ENCODE peak calls at places on chromosomes 2 and 18, in six cellular contexts. One of them, this sample, is unnamed.

GRCh38 chr2:18441583-18441982 is 118.9 kb downstream of the RDH14 start:
- DNase-seq in left lung: no peak
- DNase-seq in ELR: no peak
- DNase-seq in activated CD8-positive, alpha-beta T cell treated with anti-CD3 and anti-CD28 coated beads for 36 hours: no peak
- DNase-seq in GOT3: no peak
- DNase-seq in breast epithelium: no peak
- DNase-seq in this sample: no peak

GRCh38 chr2:75896779-75897366 is 186.2 kb upstream of the GCFC2 start:
- DNase-seq in left lung: no peak
- DNase-seq in ELR: peak; percentile 16
- DNase-seq in activated CD8-positive, alpha-beta T cell treated with anti-CD3 and anti-CD28 coated beads for 36 hours: peak; percentile 7
- DNase-seq in GOT3: no peak
- DNase-seq in breast epithelium: no peak
- DNase-seq in this sample: peak; percentile 48

GRCh38 chr2:189613650-189614420 is 33.2 kb upstream of the SLC40A1 start:
- DNase-seq in left lung: no peak
- DNase-seq in ELR: peak; percentile 64
- DNase-seq in activated CD8-positive, alpha-beta T cell treated with anti-CD3 and anti-CD28 coated beads for 36 hours: no peak
- DNase-seq in GOT3: no peak
- DNase-seq in breast epithelium: no peak
- DNase-seq in this sample: no peak

GRCh38 chr2:43174368-43175186 is 51.8 kb downstream of the ZFP36L2 start:
- DNase-seq in left lung: no peak
- DNase-seq in ELR: no peak
- DNase-seq in activated CD8-positive, alpha-beta T cell treated with anti-CD3 and anti-CD28 coated beads for 36 hours: peak; percentile 90
- DNase-seq in GOT3: no peak
- DNase-seq in breast epithelium: no peak
- DNase-seq in this sample: peak; percentile 86

GRCh38 chr18:65380986-65381385 is 369.8 kb upstream of the CDH7 start:
- DNase-seq in left lung: no peak
- DNase-seq in ELR: no peak
- DNase-seq in activated CD8-positive, alpha-beta T cell treated with anti-CD3 and anti-CD28 coated beads for 36 hours: no peak
- DNase-seq in GOT3: no peak
- DNase-seq in breast epithelium: no peak
- DNase-seq in this sample: no peak

GRCh38 chr2:233062447-233062842 is 2.3 kb downstream of the INPP5D start:
- DNase-seq in left lung: no peak
- DNase-seq in ELR: no peak
- DNase-seq in activated CD8-positive, alpha-beta T cell treated with anti-CD3 and anti-CD28 coated beads for 36 hours: no peak
- DNase-seq in GOT3: no peak
- DNase-seq in breast epithelium: peak; percentile 42
- DNase-seq in this sample: no peak

GRCh38 chr2:240956935-240957655 is 41.3 kb upstream of the SNED1 start:
- DNase-seq in left lung: no peak
- DNase-seq in ELR: no peak
- DNase-seq in activated CD8-positive, alpha-beta T cell treated with anti-CD3 and anti-CD28 coated beads for 36 hours: no peak
- DNase-seq in GOT3: no peak
- DNase-seq in breast epithelium: peak; percentile 20
- DNase-seq in this sample: no peak

GRCh38 chr2:45960057-45960863 is 308.8 kb downstream of the PRKCE start:
- DNase-seq in left lung: no peak
- DNase-seq in ELR: no peak
- DNase-seq in activated CD8-positive, alpha-beta T cell treated with anti-CD3 and anti-CD28 coated beads for 36 hours: no peak
- DNase-seq in GOT3: no peak
- DNase-seq in breast epithelium: no peak
- DNase-seq in this sample: no peak

GRCh38 chr2:231482806-231483391 is 18.6 kb upstream of the NCL start:
- DNase-seq in left lung: peak; percentile 80
- DNase-seq in ELR: peak; percentile 77
- DNase-seq in activated CD8-positive, alpha-beta T cell treated with anti-CD3 and anti-CD28 coated beads for 36 hours: peak; percentile 80
- DNase-seq in GOT3: no peak
- DNase-seq in breast epithelium: peak; percentile 81
- DNase-seq in this sample: peak; percentile 18

GRCh38 chr2:10283106-10284062 is 19.3 kb upstream of the HPCAL1 start:
- DNase-seq in left lung: no peak
- DNase-seq in ELR: peak; percentile 97
- DNase-seq in activated CD8-positive, alpha-beta T cell treated with anti-CD3 and anti-CD28 coated beads for 36 hours: peak; percentile 60
- DNase-seq in GOT3: peak; percentile 41
- DNase-seq in breast epithelium: no peak
- DNase-seq in this sample: peak; percentile 91

GRCh38 chr2:159200498-159200897 is 86.0 kb downstream of the WDSUB1 start:
- DNase-seq in left lung: no peak
- DNase-seq in ELR: no peak
- DNase-seq in activated CD8-positive, alpha-beta T cell treated with anti-CD3 and anti-CD28 coated beads for 36 hours: no peak
- DNase-seq in GOT3: no peak
- DNase-seq in breast epithelium: no peak
- DNase-seq in this sample: no peak

This sample was measured in MV-4-11.